ENCODE peak calls at places on chromosomes 5 and 9, in four cellular contexts. One of them, this sample, is unnamed.

GRCh38 chr5:151793358-151793757 is 21.6 kb downstream of the G3BP1 start:
- DNase-seq in ovary: no peak
- DNase-seq in heart left ventricle: no peak
- DNase-seq in hepatocyte: no peak
- DNase-seq in this sample: no peak

GRCh38 chr5:72363146-72363802 is 43.1 kb downstream of the PTCD2 start:
- DNase-seq in hepatocyte: no peak
- DNase-seq in heart left ventricle: no peak
- DNase-seq in ovary: no peak
- DNase-seq in this sample: no peak

GRCh38 chr9:110332766-110333165 is 4.9 kb downstream of the TXNDC8 start:
- DNase-seq in hepatocyte: no peak
- DNase-seq in ovary: no peak
- DNase-seq in heart left ventricle: no peak
- DNase-seq in this sample: no peak

GRCh38 chr9:85960688-85961093 is 19.7 kb downstream of the NAA35 start:
- DNase-seq in ovary: no peak
- DNase-seq in hepatocyte: peak
- DNase-seq in heart left ventricle: no peak
- DNase-seq in this sample: no peak

GRCh38 chr9:92654481-92655301 is 15.2 kb downstream of the IPPK start:
- DNase-seq in heart left ventricle: no peak
- DNase-seq in hepatocyte: no peak
- DNase-seq in ovary: peak
- DNase-seq in this sample: peak

GRCh38 chr5:14581891-14582796 is 552 bp downstream of the OTULINL start:
- DNase-seq in hepatocyte: peak
- DNase-seq in heart left ventricle: peak
- DNase-seq in ovary: peak
- DNase-seq in this sample: peak

GRCh38 chr5:149915392-149916260 is 29.0 kb downstream of the PDE6A start:
- DNase-seq in heart left ventricle: no peak
- DNase-seq in ovary: no peak
- DNase-seq in hepatocyte: no peak
- DNase-seq in this sample: no peak

GRCh38 chr9:100216178-100216787 is 117.2 kb downstream of the INVS start:
- DNase-seq in ovary: no peak
- DNase-seq in hepatocyte: peak
- DNase-seq in heart left ventricle: no peak
- DNase-seq in this sample: peak

GRCh38 chr5:143976055-143976454 is 164.1 kb downstream of the HMHB1 start:
- DNase-seq in ovary: no peak
- DNase-seq in hepatocyte: no peak
- DNase-seq in heart left ventricle: no peak
- DNase-seq in this sample: no peak

GRCh38 chr5:98774192-98775046 is 956 bp downstream of the RGMB start:
- DNase-seq in hepatocyte: peak
- DNase-seq in heart left ventricle: peak
- DNase-seq in ovary: peak
- DNase-seq in this sample: peak

GRCh38 chr5:66860199-66860975 is 264.2 kb downstream of the MAST4 start:
- DNase-seq in hepatocyte: no peak
- DNase-seq in heart left ventricle: no peak
- DNase-seq in ovary: no peak
- DNase-seq in this sample: no peak

GRCh38 chr9:129237195-129237611 is 59.1 kb upstream of the IER5L start:
- DNase-seq in heart left ventricle: peak
- DNase-seq in hepatocyte: peak
- DNase-seq in ovary: peak
- DNase-seq in this sample: no peak

GRCh38 chr5:142587354-142587965 is 98.4 kb downstream of the FGF1 start:
- DNase-seq in hepatocyte: peak
- DNase-seq in heart left ventricle: no peak
- DNase-seq in ovary: no peak
- DNase-seq in this sample: no peak

GRCh38 chr5:137703565-137703964 is 32.3 kb downstream of the KLHL3 start:
- DNase-seq in hepatocyte: no peak
- DNase-seq in heart left ventricle: no peak
- DNase-seq in ovary: no peak
- DNase-seq in this sample: no peak

GRCh38 chr5:32087086-32088082 is 86.7 kb downstream of the GOLPH3 start:
- DNase-seq in hepatocyte: no peak
- DNase-seq in ovary: no peak
- DNase-seq in heart left ventricle: no peak
- DNase-seq in this sample: no peak

GRCh38 chr5:79938468-79938867 is 52.6 kb downstream of the MTX3 start:
- DNase-seq in ovary: no peak
- DNase-seq in hepatocyte: no peak
- DNase-seq in heart left ventricle: no peak
- DNase-seq in this sample: no peak

GRCh38 chr5:154197801-154198461 is 7.4 kb downstream of the GALNT10 start:
- DNase-seq in heart left ventricle: no peak
- DNase-seq in ovary: no peak
- DNase-seq in hepatocyte: no peak
- DNase-seq in this sample: peak

GRCh38 chr9:97696823-97697601 is at the start of gene XPA:
- DNase-seq in hepatocyte: peak
- DNase-seq in ovary: peak
- DNase-seq in heart left ventricle: peak
- DNase-seq in this sample: peak

GRCh38 chr5:179317411-179318192 is 27.7 kb downstream of the ADAMTS2 start:
- DNase-seq in hepatocyte: no peak
- DNase-seq in ovary: no peak
- DNase-seq in heart left ventricle: peak
- DNase-seq in this sample: no peak

GRCh38 chr5:395156-395920 is 47.6 kb upstream of the EXOC3 start:
- DNase-seq in heart left ventricle: peak
- DNase-seq in hepatocyte: peak
- DNase-seq in ovary: no peak
- DNase-seq in this sample: peak

GRCh38 chr9:93205045-93205768 is 21.3 kb downstream of the WNK2 start:
- DNase-seq in ovary: peak
- DNase-seq in heart left ventricle: peak
- DNase-seq in hepatocyte: peak
- DNase-seq in this sample: peak

GRCh38 chr9:135346438-135347050 is 133.0 kb upstream of the PPP1R26 start:
- DNase-seq in ovary: no peak
- DNase-seq in hepatocyte: no peak
- DNase-seq in heart left ventricle: peak
- DNase-seq in this sample: no peak

GRCh38 chr5:34751807-34752736 is 86.9 kb upstream of the TTC23L start:
- DNase-seq in ovary: no peak
- DNase-seq in hepatocyte: no peak
- DNase-seq in heart left ventricle: no peak
- DNase-seq in this sample: no peak

GRCh38 chr5:110478899-110479298 is 247.6 kb downstream of the TMEM232 start:
- DNase-seq in ovary: no peak
- DNase-seq in heart left ventricle: no peak
- DNase-seq in hepatocyte: no peak
- DNase-seq in this sample: no peak

GRCh38 chr9:114902773-114903589 is 27.4 kb downstream of the TNFSF8 start:
- DNase-seq in ovary: no peak
- DNase-seq in hepatocyte: no peak
- DNase-seq in heart left ventricle: no peak
- DNase-seq in this sample: no peak

GRCh38 chr5:81755320-81755719 is 4.4 kb upstream of the SSBP2 start:
- DNase-seq in ovary: no peak
- DNase-seq in hepatocyte: peak
- DNase-seq in heart left ventricle: no peak
- DNase-seq in this sample: peak

GRCh38 chr9:98931543-98931942 is 12.2 kb upstream of the COL15A1 start:
- DNase-seq in heart left ventricle: no peak
- DNase-seq in hepatocyte: no peak
- DNase-seq in ovary: no peak
- DNase-seq in this sample: no peak

GRCh38 chr9:2469681-2470141 is 151.9 kb upstream of the VLDLR start:
- DNase-seq in hepatocyte: no peak
- DNase-seq in ovary: peak
- DNase-seq in heart left ventricle: no peak
- DNase-seq in this sample: no peak

GRCh38 chr5:95219411-95219810 is 65.5 kb downstream of the MCTP1 start:
- DNase-seq in ovary: no peak
- DNase-seq in heart left ventricle: no peak
- DNase-seq in hepatocyte: no peak
- DNase-seq in this sample: no peak

GRCh38 chr9:6758418-6759113 is 793 bp downstream of the KDM4C start:
- DNase-seq in heart left ventricle: peak
- DNase-seq in ovary: peak
- DNase-seq in hepatocyte: peak
- DNase-seq in this sample: peak

GRCh38 chr9:116501871-116502270 is 185.2 kb upstream of the TRIM32 start:
- DNase-seq in hepatocyte: no peak
- DNase-seq in heart left ventricle: no peak
- DNase-seq in ovary: no peak
- DNase-seq in this sample: no peak

GRCh38 chr9:93451762-93452709 is 551 bp downstream of the FAM120A start:
- DNase-seq in ovary: peak
- DNase-seq in hepatocyte: peak
- DNase-seq in heart left ventricle: peak
- DNase-seq in this sample: peak

GRCh38 chr9:133516961-133517350 is 7.8 kb downstream of the MYMK start:
- DNase-seq in hepatocyte: no peak
- DNase-seq in ovary: no peak
- DNase-seq in heart left ventricle: peak
- DNase-seq in this sample: no peak

GRCh38 chr5:170757182-170757601 is 26.3 kb upstream of the GABRP start:
- DNase-seq in heart left ventricle: no peak
- DNase-seq in hepatocyte: peak
- DNase-seq in ovary: no peak
- DNase-seq in this sample: no peak

DNA sequence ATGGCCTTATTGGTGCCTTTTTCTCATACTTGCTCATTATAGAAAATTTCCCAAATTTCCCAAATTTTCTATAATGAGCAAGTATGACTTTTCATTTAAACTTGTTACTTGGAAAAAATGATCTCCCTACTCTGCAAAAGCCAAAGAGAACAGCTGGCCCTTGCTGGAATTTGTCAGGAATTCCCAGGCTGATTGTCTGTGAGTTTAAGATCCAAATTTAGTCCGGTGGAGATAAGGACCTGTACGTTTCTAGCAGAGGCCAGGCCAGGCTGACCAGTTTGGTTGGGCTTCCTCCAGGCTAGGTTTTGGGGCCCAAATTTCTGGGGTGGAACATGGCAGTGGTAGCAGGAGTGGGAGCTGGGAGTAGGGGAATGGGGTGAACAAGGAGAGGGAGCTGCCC is 51.9 kb downstream of the NEURL1B start:
- DNase-seq in hepatocyte: no peak
- DNase-seq in heart left ventricle: no peak
- DNase-seq in ovary: peak
- DNase-seq in this sample: no peak
- H3K4me3 ChIP-seq in hepatocyte: no peak
- H3K4me3 ChIP-seq in heart left ventricle: no peak
- H3K4me3 ChIP-seq in ovary: no peak
- H3K4me3 ChIP-seq in this sample: no peak

GRCh38 chr9:137444106-137444790 is 3.1 kb upstream of the ENTPD8 start:
- DNase-seq in heart left ventricle: peak
- DNase-seq in hepatocyte: no peak
- DNase-seq in ovary: no peak
- DNase-seq in this sample: no peak
- TF ChIP-seq CTCF in heart left ventricle: no peak
- TF ChIP-seq CTCF in hepatocyte: no peak
- TF ChIP-seq CTCF in ovary: no peak
- TF ChIP-seq CTCF in this sample: no peak

GRCh38 chr9:1231998-1232919 is 182.1 kb downstream of the DMRT2 start:
- DNase-seq in ovary: peak
- DNase-seq in hepatocyte: no peak
- DNase-seq in heart left ventricle: no peak
- DNase-seq in this sample: peak
- H3K4me3 ChIP-seq in ovary: no peak
- H3K4me3 ChIP-seq in hepatocyte: no peak
- H3K4me3 ChIP-seq in heart left ventricle: no peak
- H3K4me3 ChIP-seq in this sample: no peak

GRCh38 chr9:90032296-90033029 is 427.7 kb downstream of the GADD45G start:
- DNase-seq in ovary: no peak
- DNase-seq in hepatocyte: no peak
- DNase-seq in heart left ventricle: no peak
- DNase-seq in this sample: no peak
- TF ChIP-seq CTCF in ovary: no peak
- TF ChIP-seq CTCF in hepatocyte: no peak
- TF ChIP-seq CTCF in heart left ventricle: no peak
- TF ChIP-seq CTCF in this sample: no peak

DNA sequence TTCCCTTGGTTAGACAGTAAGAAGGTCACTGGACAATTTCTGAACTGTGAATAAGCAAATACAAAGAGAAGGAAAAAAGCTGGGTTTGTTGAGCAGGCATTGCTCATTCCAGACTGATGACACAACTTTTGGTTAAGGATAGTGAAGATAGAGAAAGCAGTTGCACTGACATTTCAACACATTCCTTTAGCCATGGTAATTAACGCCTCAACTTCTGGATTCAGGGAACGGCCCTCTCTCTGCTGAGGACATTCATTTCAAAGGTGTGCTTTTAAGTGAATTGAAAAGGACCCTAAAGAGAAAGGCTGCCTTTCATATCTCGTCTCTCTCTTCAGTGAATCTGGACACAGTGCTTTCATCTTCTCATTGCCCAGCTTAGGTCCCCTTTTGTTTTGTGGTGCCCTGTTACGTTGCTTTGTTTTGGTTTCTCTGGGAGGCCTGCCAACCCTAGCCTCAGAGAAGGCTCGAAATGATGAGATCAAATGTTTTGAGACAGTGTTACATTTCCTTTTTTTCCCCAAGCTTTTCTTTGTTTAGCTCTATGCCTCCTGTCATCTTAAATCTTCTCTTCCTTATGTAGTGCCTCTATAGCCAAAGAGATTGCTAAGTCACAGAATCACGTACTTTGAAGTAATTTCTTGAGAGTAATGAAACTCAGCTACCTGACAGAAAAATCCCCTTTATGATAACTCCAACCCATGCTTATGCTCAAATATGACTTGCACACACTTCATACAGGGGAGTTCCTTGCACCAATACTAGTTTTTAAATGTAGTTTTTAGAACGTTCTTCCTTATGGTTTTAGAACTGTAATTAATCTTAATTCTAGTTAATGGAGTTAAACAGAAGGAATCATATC is 94.4 kb upstream of the IFNE start:
- DNase-seq in hepatocyte: peak
- DNase-seq in heart left ventricle: no peak
- DNase-seq in ovary: peak
- DNase-seq in this sample: no peak
- H3K4me3 ChIP-seq in hepatocyte: no peak
- H3K4me3 ChIP-seq in heart left ventricle: no peak
- H3K4me3 ChIP-seq in ovary: no peak
- H3K4me3 ChIP-seq in this sample: no peak

GRCh38 chr9:18235181-18235908 is 238.6 kb upstream of the ADAMTSL1 start:
- DNase-seq in hepatocyte: no peak
- DNase-seq in heart left ventricle: no peak
- DNase-seq in ovary: no peak
- DNase-seq in this sample: no peak

GRCh38 chr9:18236336-18236735 is 237.6 kb upstream of the ADAMTSL1 start:
- DNase-seq in hepatocyte: no peak
- DNase-seq in ovary: no peak
- DNase-seq in heart left ventricle: no peak
- DNase-seq in this sample: no peak

GRCh38 chr9:18238752-18239151 is 235.2 kb upstream of the ADAMTSL1 start:
- DNase-seq in ovary: no peak
- DNase-seq in hepatocyte: no peak
- DNase-seq in heart left ventricle: no peak
- DNase-seq in this sample: no peak

GRCh38 chr9:18238254-18238653 is 235.7 kb upstream of the ADAMTSL1 start:
- DNase-seq in heart left ventricle: no peak
- DNase-seq in ovary: no peak
- DNase-seq in hepatocyte: no peak
- DNase-seq in this sample: no peak

GRCh38 chr9:18237776-18238175 is 236.2 kb upstream of the ADAMTSL1 start:
- DNase-seq in hepatocyte: no peak
- DNase-seq in ovary: no peak
- DNase-seq in heart left ventricle: no peak
- DNase-seq in this sample: no peak
- TF ChIP-seq CTCF in hepatocyte: no peak
- TF ChIP-seq CTCF in ovary: no peak
- TF ChIP-seq CTCF in heart left ventricle: no peak
- TF ChIP-seq CTCF in this sample: no peak